ENCODE peak calls at places on chromosomes 12 and 14, in ten cellular contexts. H is upper lobe of right lung, O is fibroblast of lung, X is GM12865, J is esophagus muscularis mucosa, Z is cardiac muscle cell, T is neural progenitor cell, D is astrocyte of the cerebellum, V is Calu3, B is RWPE1. P is an unnamed sample.

GRCh38 chr12:104055686-104056388 is 5.8 kb upstream of the GLT8D2 start:
- DNase-seq in J (no peak), Z (peak), T (no peak), D (no peak), H (peak), X (no peak), B (no peak), V (no peak), O (peak), P (no peak)

GRCh38 chr12:132247718-132248438 is 81.5 kb downstream of the GALNT9 start:
- DNase-seq in V (no peak), D (no peak), J (no peak), O (no peak), H (no peak), T (no peak), Z (no peak), X (no peak), B (no peak), P (no peak)

GRCh38 chr12:47507221-47507620 is 198.6 kb downstream of the RPAP3 start:
- DNase-seq in Z (no peak), T (no peak), H (no peak), O (no peak), J (no peak), X (no peak), V (no peak), B (no peak), D (no peak), P (no peak)

GRCh38 chr12:119204137-119204536 is 25.4 kb downstream of the HSPB8 start:
- DNase-seq in V (no peak), B (no peak), D (no peak), X (no peak), T (no peak), J (no peak), H (no peak), Z (no peak), O (no peak), P (no peak)

GRCh38 chr12:47686645-47687240 is 19.1 kb downstream of the RPAP3 start:
- DNase-seq in X (peak), O (peak), H (no peak), V (peak), T (peak), B (peak), Z (peak), D (peak), J (no peak), P (peak)

GRCh38 chr12:88472775-88473174 is 107.5 kb downstream of the KITLG start:
- DNase-seq in D (no peak), H (no peak), T (no peak), Z (peak), O (peak), J (no peak), V (no peak), X (no peak), B (peak), P (no peak)

GRCh38 chr12:29191267-29191889 is 42.3 kb downstream of the FAR2 start:
- DNase-seq in B (no peak), V (no peak), Z (no peak), O (no peak), J (no peak), H (no peak), D (no peak), X (no peak), T (no peak), P (no peak)

GRCh38 chr12:4584896-4585295 is 22.9 kb downstream of the DYRK4 start:
- DNase-seq in O (no peak), V (no peak), Z (no peak), J (peak), T (no peak), X (no peak), B (no peak), D (no peak), H (no peak), P (no peak)

GRCh38 chr12:2227360-2227759 is 174.6 kb downstream of the CACNA1C start:
- DNase-seq in Z (no peak), D (no peak), O (no peak), X (no peak), J (no peak), T (no peak), H (no peak), V (no peak), B (no peak), P (no peak)

GRCh38 chr12:1380171-1380974 is 214.0 kb downstream of the FBXL14 start:
- DNase-seq in X (no peak), V (no peak), B (no peak), O (no peak), T (peak), D (no peak), Z (no peak), H (no peak), J (no peak), P (no peak)

GRCh38 chr12:10301103-10301502 is 6.6 kb upstream of the KLRD1 start:
- DNase-seq in D (no peak), B (no peak), J (no peak), H (no peak), V (no peak), O (no peak), X (no peak), T (no peak), Z (no peak), P (no peak)

GRCh38 chr12:29614926-29615325 is 117.4 kb upstream of the OVCH1 start:
- DNase-seq in T (no peak), O (peak), H (no peak), D (no peak), X (no peak), J (no peak), B (no peak), Z (no peak), V (no peak), P (no peak)

GRCh38 chr14:103736546-103737431 is 21.2 kb downstream of the ZFYVE21 start:
- DNase-seq in O (no peak), H (peak), T (no peak), B (no peak), X (no peak), Z (no peak), D (no peak), V (no peak), J (no peak), P (no peak)

GRCh38 chr12:103667129-103667528 is 80.1 kb downstream of the STAB2 start:
- DNase-seq in V (no peak), D (no peak), Z (no peak), H (no peak), J (no peak), B (no peak), T (no peak), O (no peak), X (no peak), P (no peak)

GRCh38 chr12:120010661-120011230 is 21.7 kb downstream of the BICDL1 start:
- DNase-seq in J (no peak), X (no peak), T (no peak), V (peak), H (no peak), Z (no peak), B (no peak), O (no peak), D (no peak), P (no peak)

GRCh38 chr12:131379758-131380157 is 331.1 kb upstream of the SFSWAP start:
- DNase-seq in D (no peak), T (peak), V (no peak), J (no peak), Z (no peak), X (no peak), O (no peak), H (no peak), B (no peak), P (no peak)

GRCh38 chr14:105173901-105174894 is 5.6 kb upstream of the JAG2 start:
- DNase-seq in X (peak), Z (no peak), T (no peak), O (no peak), J (no peak), D (no peak), V (no peak), B (peak), H (no peak), P (no peak)

GRCh38 chr14:94058128-94058673 is 22.8 kb downstream of the DDX24 start:
- DNase-seq in B (no peak), O (no peak), Z (no peak), V (no peak), D (no peak), J (no peak), X (no peak), T (no peak), H (no peak), P (no peak)

DNA sequence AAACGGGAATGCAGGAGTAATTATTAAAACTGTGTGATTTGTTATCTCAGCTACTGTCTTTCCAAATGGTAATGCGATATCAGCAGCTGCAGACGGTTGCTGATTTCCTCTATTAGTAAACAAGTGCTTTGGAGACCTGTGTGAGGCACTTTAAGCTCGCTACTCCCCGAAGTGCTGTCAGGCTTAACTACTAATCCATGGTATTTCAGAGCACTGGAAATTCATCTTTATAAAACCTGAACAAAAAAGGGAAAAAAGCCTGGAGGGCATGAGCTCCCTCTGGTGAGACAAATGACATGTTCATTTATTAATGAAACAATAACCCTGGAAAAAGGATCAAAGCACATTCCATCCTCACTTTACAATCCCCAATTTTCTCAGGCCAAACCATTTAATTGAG is 143.6 kb upstream of the OTX2 start:
- DNase-seq in D (no peak), T (peak), J (no peak), B (no peak), Z (no peak), X (no peak), V (no peak), O (no peak), H (no peak), P (peak)
- TF ChIP-seq CTCF in D (no peak), T (no peak), J (no peak), B (no peak), Z (no peak), X (no peak), V (no peak), O (no peak), H (no peak), P (no peak)

GRCh38 chr14:100645986-100646314 is 58.7 kb upstream of the BEGAIN start:
- DNase-seq in O (no peak), X (no peak), V (no peak), D (no peak), B (no peak), T (no peak), J (no peak), H (no peak), Z (no peak), P (no peak)
- TF ChIP-seq CTCF in O (no peak), X (no peak), V (no peak), D (no peak), B (peak), T (no peak), J (no peak), H (no peak), Z (no peak), P (peak)

GRCh38 chr14:24439830-24440605 is 2.6 kb downstream of the SDR39U1 start:
- DNase-seq in J (peak), B (no peak), H (no peak), V (no peak), T (no peak), X (no peak), D (no peak), Z (no peak), O (no peak), P (no peak)
- TF ChIP-seq CTCF in J (no peak), B (no peak), H (no peak), V (no peak), T (no peak), X (no peak), D (no peak), Z (no peak), O (no peak), P (no peak)

GRCh38 chr14:69055125-69055524 is 76.0 kb upstream of the ACTN1 start:
- DNase-seq in H (no peak), O (peak), T (no peak), X (no peak), B (peak), V (no peak), D (no peak), Z (peak), J (no peak), P (no peak)

GRCh38 chr14:69055973-69056372 is 76.9 kb upstream of the ACTN1 start:
- DNase-seq in V (no peak), B (no peak), D (no peak), J (no peak), X (no peak), H (no peak), Z (no peak), T (no peak), O (peak), P (no peak)

GRCh38 chr14:69056389-69056788 is 77.3 kb upstream of the ACTN1 start:
- DNase-seq in V (no peak), X (no peak), J (no peak), H (no peak), D (no peak), O (peak), B (peak), Z (no peak), T (no peak), P (no peak)

GRCh38 chr14:69064596-69064995 is 85.5 kb upstream of the ACTN1 start:
- DNase-seq in D (no peak), J (no peak), V (no peak), H (no peak), B (no peak), X (no peak), O (no peak), Z (no peak), T (no peak), P (no peak)

GRCh38 chr14:69059658-69060648 is 80.9 kb upstream of the ACTN1 start:
- DNase-seq in X (no peak), O (peak), D (peak), H (no peak), B (peak), T (no peak), Z (peak), J (no peak), V (no peak), P (no peak)
- TF ChIP-seq CTCF in X (no peak), O (no peak), D (no peak), H (no peak), B (no peak), T (no peak), Z (no peak), J (no peak), V (no peak), P (no peak)

DNA sequence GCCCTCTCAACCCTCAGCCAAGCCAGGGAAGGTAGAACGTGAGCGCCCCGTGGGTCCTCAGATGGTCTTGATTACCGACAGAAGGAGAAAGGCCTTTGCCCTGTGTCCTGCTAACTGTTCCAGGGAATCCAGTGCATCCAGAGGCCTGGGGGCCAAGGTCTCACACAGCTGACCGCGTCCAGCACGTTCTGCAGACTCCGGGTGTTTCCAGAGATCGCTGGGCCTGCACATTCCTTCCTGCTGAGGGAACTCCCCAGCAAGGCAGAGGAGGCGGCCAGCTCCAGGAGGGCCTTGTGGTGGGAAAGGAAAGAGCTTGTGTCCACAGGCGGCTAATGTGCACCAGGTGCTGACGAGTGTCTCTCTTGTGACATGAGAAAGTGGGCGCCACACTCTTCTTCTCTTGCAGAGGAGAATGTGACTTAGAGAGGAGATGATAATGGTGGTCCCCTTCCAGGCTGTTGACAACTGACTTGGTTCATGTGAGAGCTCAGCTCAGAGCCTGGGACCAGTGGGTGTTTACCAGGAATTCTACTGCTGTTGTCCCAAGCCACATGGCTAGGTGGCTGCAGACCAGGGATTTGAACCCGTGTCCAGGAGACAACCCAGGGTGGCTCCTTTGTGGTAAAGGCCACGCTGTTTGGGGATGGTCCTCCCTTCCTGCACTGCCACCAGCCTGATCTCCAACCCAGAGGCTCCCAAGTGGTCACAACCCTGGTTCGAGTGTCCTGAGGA is 46.8 kb upstream of the DLK1 start:
- DNase-seq in H (no peak), D (peak), O (peak), J (no peak), X (no peak), V (no peak), B (no peak), Z (peak), T (no peak), P (no peak)
- TF ChIP-seq CTCF in H (no peak), D (peak), O (peak), J (no peak), X (no peak), V (no peak), B (no peak), Z (peak), T (no peak), P (no peak)

DNA sequence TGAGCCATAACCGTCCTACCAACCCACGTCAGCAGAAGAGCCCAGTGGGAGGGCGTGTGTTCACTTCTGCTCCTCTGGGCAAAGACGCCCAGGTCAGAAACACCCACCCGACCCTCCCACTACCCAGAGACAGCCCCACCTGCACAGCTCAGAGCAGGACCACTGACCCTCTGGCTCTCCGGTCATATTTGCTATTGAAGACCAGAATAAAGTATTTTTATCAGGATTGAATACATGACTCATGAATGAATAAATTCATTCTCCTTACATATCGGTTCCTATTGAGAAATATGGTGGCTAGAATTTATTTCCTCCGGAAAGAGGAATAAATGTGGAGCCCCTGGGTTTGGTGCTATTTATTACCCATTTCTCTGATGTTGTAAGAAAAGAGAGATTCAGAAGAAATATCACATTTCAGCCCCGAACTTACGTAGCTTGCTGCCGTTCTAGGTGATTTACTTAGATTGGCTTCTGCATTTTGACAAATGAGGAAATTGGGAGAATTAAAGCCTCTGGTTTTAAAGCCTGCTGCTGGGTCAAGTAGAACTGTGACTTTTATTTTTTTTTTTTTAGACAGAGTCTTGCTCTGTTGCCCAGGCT is 36.4 kb upstream of the P2RX7 start:
- DNase-seq in J (no peak), Z (no peak), H (no peak), X (no peak), D (no peak), T (no peak), V (no peak), B (no peak), O (no peak), P (no peak)
- TF ChIP-seq CTCF in J (no peak), Z (no peak), H (no peak), X (no peak), D (no peak), T (no peak), V (no peak), B (peak), O (no peak), P (peak)

DNA sequence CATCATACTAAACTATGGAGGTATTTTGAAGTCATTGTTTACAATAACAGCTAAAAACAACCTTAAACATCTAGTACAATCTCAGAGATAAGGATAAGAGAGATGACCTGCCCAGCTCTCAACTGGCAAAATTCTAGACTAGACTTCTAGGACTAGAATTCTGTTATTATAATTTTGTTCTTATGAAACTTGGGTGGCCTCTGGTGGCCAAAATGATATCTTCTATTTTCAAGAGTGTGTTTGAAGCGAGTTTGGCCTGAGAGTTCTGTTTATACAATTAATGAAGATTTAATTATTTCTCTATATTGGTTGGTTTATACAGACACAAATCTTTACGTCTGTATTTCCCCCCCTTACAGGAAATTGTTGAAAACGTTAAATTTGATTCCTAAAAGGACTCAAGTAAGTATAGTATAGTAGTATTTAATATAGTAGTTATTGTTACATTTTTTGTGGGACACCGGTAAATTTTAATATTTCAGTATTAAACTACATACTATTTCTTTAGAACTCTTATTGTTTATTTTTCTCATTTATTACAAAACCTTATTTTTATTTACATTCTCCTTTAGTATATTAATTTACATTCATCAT is 6.4 kb downstream of the PPHLN1 start:
- DNase-seq in O (peak), B (peak), D (peak), X (peak), V (peak), T (no peak), Z (peak), H (no peak), J (no peak), P (peak)
- TF ChIP-seq CTCF in O (peak), B (peak), D (peak), X (peak), V (no peak), T (peak), Z (peak), H (peak), J (peak), P (peak)

DNA sequence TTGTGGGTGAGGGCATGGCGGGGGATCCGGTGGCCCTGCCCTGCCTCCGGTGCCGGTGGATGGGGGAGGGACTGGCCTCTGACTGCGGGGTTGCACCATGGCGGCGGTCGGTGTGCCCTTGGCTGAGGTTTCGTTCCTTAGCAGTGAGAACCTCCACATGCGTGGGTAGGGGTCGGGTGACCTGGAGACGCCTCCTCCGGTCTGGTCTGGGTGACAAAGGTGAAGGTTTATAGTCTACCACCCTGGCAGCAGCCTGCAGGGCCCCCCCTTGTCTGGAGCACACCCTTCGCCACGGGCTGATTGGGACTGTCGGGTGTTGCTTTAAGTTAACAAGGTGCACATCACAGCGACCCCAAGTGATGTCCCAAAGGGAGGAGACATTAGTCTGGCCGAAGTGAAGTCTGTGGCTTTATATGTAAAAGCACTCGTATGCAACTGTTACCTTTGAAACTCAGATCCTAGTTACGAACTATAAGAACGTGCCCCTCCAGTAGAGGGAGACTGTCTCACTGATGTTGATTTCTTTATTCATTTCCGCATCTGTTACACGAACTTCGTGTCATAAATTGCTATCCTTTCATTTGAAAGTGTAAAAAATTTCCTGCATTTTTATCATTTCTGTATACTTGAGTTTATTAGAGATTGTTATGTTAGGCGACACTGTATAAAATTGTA is 74.4 kb downstream of the WDR20 start:
- DNase-seq in J (no peak), T (no peak), X (no peak), O (no peak), V (no peak), B (no peak), H (peak), Z (no peak), D (no peak), P (no peak)
- TF ChIP-seq CTCF in J (no peak), T (peak), X (no peak), O (peak), V (no peak), B (no peak), H (peak), Z (peak), D (peak), P (no peak)

DNA sequence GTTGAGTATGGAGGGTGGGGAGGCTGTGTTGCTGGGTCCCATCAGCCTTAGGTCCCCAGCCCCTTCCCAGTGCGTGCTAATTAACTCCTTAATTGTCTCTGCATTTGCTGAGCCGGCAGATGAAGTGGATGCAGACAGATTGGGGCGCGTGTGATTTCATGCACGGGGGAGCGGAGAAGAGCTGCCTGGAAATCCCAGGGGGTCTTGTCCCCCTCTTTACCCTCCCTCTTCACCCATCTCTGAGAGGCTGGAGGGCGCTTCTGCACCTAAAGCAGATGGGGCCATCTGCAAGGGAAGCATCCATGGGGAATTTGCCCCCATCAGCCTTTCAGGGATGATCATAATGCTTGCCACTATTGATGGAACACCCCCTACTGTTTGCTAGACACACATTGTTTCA is 4.4 kb upstream of the ASIC1 start:
- DNase-seq in T (no peak), V (no peak), Z (no peak), D (no peak), X (no peak), O (no peak), B (no peak), J (no peak), H (no peak), P (no peak)
- TF ChIP-seq CTCF in T (no peak), V (no peak), Z (no peak), D (no peak), X (no peak), O (peak), B (no peak), J (no peak), H (no peak), P (no peak)

GRCh38 chr12:50088577-50089335 is 3.6 kb downstream of the SMARCD1 start:
- DNase-seq in O (peak), Z (peak), D (no peak), V (peak), J (no peak), H (no peak), B (peak), X (peak), T (peak), P (peak)
- TF ChIP-seq CTCF in O (peak), Z (peak), D (peak), V (peak), J (peak), H (peak), B (peak), X (peak), T (peak), P (peak)

P was measured in endothelial cell.